ENCODE peak calls at places on chromosomes 4 and X, in five cellular contexts. One of them, this sample, is unnamed.

GRCh38 chr4:37516057-37516775 is 170.0 kb downstream of the RELL1 start:
- DNase-seq in NAMALWA: no peak
- DNase-seq in lower leg skin: no peak
- DNase-seq in endothelial cell: no peak
- DNase-seq in ecto neural progenitor cell: no peak
- DNase-seq in this sample: no peak

GRCh38 chrX:136228808-136229207 is 22.4 kb downstream of the MAP7D3 start:
- DNase-seq in lower leg skin: no peak
- DNase-seq in endothelial cell: no peak
- DNase-seq in ecto neural progenitor cell: no peak
- DNase-seq in NAMALWA: no peak
- DNase-seq in this sample: no peak

GRCh38 chr4:77052352-77052751 is 23.4 kb downstream of the CCNI start:
- DNase-seq in lower leg skin: no peak
- DNase-seq in NAMALWA: no peak
- DNase-seq in endothelial cell: peak; percentile 71
- DNase-seq in ecto neural progenitor cell: peak; percentile 53
- DNase-seq in this sample: peak; percentile 39

GRCh38 chrX:17842769-17843525 is 18.2 kb downstream of the RAI2 start:
- DNase-seq in endothelial cell: peak; percentile 3
- DNase-seq in NAMALWA: no peak
- DNase-seq in ecto neural progenitor cell: no peak
- DNase-seq in lower leg skin: no peak
- DNase-seq in this sample: no peak

GRCh38 chrX:141467442-141467841 is 117.1 kb downstream of the SPANXA1 start:
- DNase-seq in endothelial cell: no peak
- DNase-seq in NAMALWA: peak; percentile 3
- DNase-seq in ecto neural progenitor cell: no peak
- DNase-seq in lower leg skin: no peak
- DNase-seq in this sample: peak; percentile 7

GRCh38 chrX:18573556-18573955 is 98.4 kb downstream of the RS1 start:
- DNase-seq in NAMALWA: no peak
- DNase-seq in ecto neural progenitor cell: no peak
- DNase-seq in endothelial cell: no peak
- DNase-seq in lower leg skin: no peak
- DNase-seq in this sample: no peak

GRCh38 chr4:128590773-128591172 is 218.7 kb upstream of the JADE1 start:
- DNase-seq in lower leg skin: no peak
- DNase-seq in NAMALWA: no peak
- DNase-seq in ecto neural progenitor cell: no peak
- DNase-seq in endothelial cell: no peak
- DNase-seq in this sample: no peak

GRCh38 chr4:172989984-172990711 is 178.5 kb upstream of the GALNT7 start:
- DNase-seq in lower leg skin: no peak
- DNase-seq in NAMALWA: no peak
- DNase-seq in endothelial cell: no peak
- DNase-seq in ecto neural progenitor cell: no peak
- DNase-seq in this sample: no peak

GRCh38 chr4:142406917-142407501 is 439.1 kb downstream of the INPP4B start:
- DNase-seq in endothelial cell: no peak
- DNase-seq in ecto neural progenitor cell: no peak
- DNase-seq in lower leg skin: no peak
- DNase-seq in NAMALWA: no peak
- DNase-seq in this sample: no peak

GRCh38 chr4:151012836-151013235 is 2.2 kb downstream of the LRBA start:
- DNase-seq in ecto neural progenitor cell: no peak
- DNase-seq in lower leg skin: no peak
- DNase-seq in NAMALWA: no peak
- DNase-seq in endothelial cell: no peak
- DNase-seq in this sample: no peak

GRCh38 chr4:143337600-143338287 is 1.1 kb downstream of the GAB1 start:
- DNase-seq in lower leg skin: no peak
- DNase-seq in endothelial cell: peak; percentile 19
- DNase-seq in NAMALWA: peak; percentile 63
- DNase-seq in ecto neural progenitor cell: peak; percentile 58
- DNase-seq in this sample: peak; percentile 64

GRCh38 chrX:128020701-128021100 is 31.5 kb downstream of the ACTRT1 start:
- DNase-seq in endothelial cell: no peak
- DNase-seq in lower leg skin: no peak
- DNase-seq in ecto neural progenitor cell: no peak
- DNase-seq in NAMALWA: no peak
- DNase-seq in this sample: peak; percentile 1

GRCh38 chr4:150583287-150584197 is 1.6 kb downstream of the MAB21L2 start:
- DNase-seq in endothelial cell: peak; percentile 53
- DNase-seq in ecto neural progenitor cell: peak; percentile 67
- DNase-seq in NAMALWA: no peak
- DNase-seq in lower leg skin: no peak
- DNase-seq in this sample: no peak

GRCh38 chr4:132901224-132901623 is 247.9 kb upstream of the PCDH10 start:
- DNase-seq in lower leg skin: no peak
- DNase-seq in endothelial cell: no peak
- DNase-seq in NAMALWA: no peak
- DNase-seq in ecto neural progenitor cell: no peak
- DNase-seq in this sample: no peak

GRCh38 chr4:184510431-184510830 is 36.1 kb upstream of the IRF2 start:
- DNase-seq in lower leg skin: no peak
- DNase-seq in NAMALWA: no peak
- DNase-seq in ecto neural progenitor cell: no peak
- DNase-seq in endothelial cell: no peak
- DNase-seq in this sample: no peak

GRCh38 chrX:1476682-1477081 is 24.0 kb upstream of the ASMTL start:
- DNase-seq in NAMALWA: no peak
- DNase-seq in endothelial cell: no peak
- DNase-seq in ecto neural progenitor cell: peak; percentile 8
- DNase-seq in lower leg skin: no peak
- DNase-seq in this sample: no peak

GRCh38 chr4:159417006-159417405 is 314.1 kb downstream of the RAPGEF2 start:
- DNase-seq in NAMALWA: no peak
- DNase-seq in endothelial cell: no peak
- DNase-seq in lower leg skin: no peak
- DNase-seq in ecto neural progenitor cell: no peak
- DNase-seq in this sample: no peak

GRCh38 chr4:133095591-133095990 is 53.5 kb upstream of the PCDH10 start:
- DNase-seq in ecto neural progenitor cell: no peak
- DNase-seq in lower leg skin: no peak
- DNase-seq in NAMALWA: no peak
- DNase-seq in endothelial cell: no peak
- DNase-seq in this sample: no peak

GRCh38 chr4:154609532-154609931 is 2.9 kb downstream of the FGG start:
- DNase-seq in lower leg skin: no peak
- DNase-seq in NAMALWA: no peak
- DNase-seq in endothelial cell: no peak
- DNase-seq in ecto neural progenitor cell: no peak
- DNase-seq in this sample: no peak

GRCh38 chr4:183437452-183437851 is 7.0 kb upstream of the CDKN2AIP start:
- DNase-seq in lower leg skin: no peak
- DNase-seq in NAMALWA: no peak
- DNase-seq in endothelial cell: no peak
- DNase-seq in ecto neural progenitor cell: no peak
- DNase-seq in this sample: no peak

GRCh38 chr4:154367659-154368058 is 123.9 kb downstream of the DCHS2 start:
- DNase-seq in endothelial cell: no peak
- DNase-seq in ecto neural progenitor cell: no peak
- DNase-seq in lower leg skin: no peak
- DNase-seq in NAMALWA: peak; percentile 5
- DNase-seq in this sample: no peak

GRCh38 chrX:130705591-130705990 is 197.4 kb downstream of the ENOX2 start:
- DNase-seq in NAMALWA: no peak
- DNase-seq in lower leg skin: no peak
- DNase-seq in ecto neural progenitor cell: no peak
- DNase-seq in endothelial cell: no peak
- DNase-seq in this sample: no peak

GRCh38 chr4:145868637-145869409 is 69.8 kb downstream of the ZNF827 start:
- DNase-seq in NAMALWA: peak; percentile 28
- DNase-seq in lower leg skin: no peak
- DNase-seq in ecto neural progenitor cell: no peak
- DNase-seq in endothelial cell: no peak
- DNase-seq in this sample: peak; percentile 23

GRCh38 chrX:97563531-97564133 is 679.9 kb downstream of the RPA4 start:
- DNase-seq in lower leg skin: peak; percentile 12
- DNase-seq in NAMALWA: peak; percentile 79
- DNase-seq in ecto neural progenitor cell: no peak
- DNase-seq in endothelial cell: no peak
- DNase-seq in this sample: peak; percentile 76

GRCh38 chr4:1683903-1684755 is at the start of gene FAM53A:
- DNase-seq in endothelial cell: peak; percentile 91
- DNase-seq in NAMALWA: peak; percentile 83
- DNase-seq in lower leg skin: peak; percentile 88
- DNase-seq in ecto neural progenitor cell: peak; percentile 96
- DNase-seq in this sample: peak; percentile 77

GRCh38 chr4:26020083-26020668 is 106.2 kb downstream of the SMIM20 start:
- DNase-seq in ecto neural progenitor cell: no peak
- DNase-seq in lower leg skin: peak; percentile 33
- DNase-seq in endothelial cell: no peak
- DNase-seq in NAMALWA: peak; percentile 41
- DNase-seq in this sample: peak; percentile 67

GRCh38 chr4:173370130-173370476 is 651 bp upstream of the SAP30 start:
- DNase-seq in lower leg skin: peak; percentile 76
- DNase-seq in ecto neural progenitor cell: peak; percentile 68
- DNase-seq in endothelial cell: peak; percentile 40
- DNase-seq in NAMALWA: no peak
- DNase-seq in this sample: no peak

GRCh38 chrX:16112428-16112827 is 10.9 kb upstream of the GRPR start:
- DNase-seq in ecto neural progenitor cell: no peak
- DNase-seq in NAMALWA: peak; percentile 5
- DNase-seq in lower leg skin: no peak
- DNase-seq in endothelial cell: no peak
- DNase-seq in this sample: no peak

GRCh38 chr4:56990109-56990508 is 11.4 kb downstream of the POLR2B start:
- DNase-seq in NAMALWA: no peak
- DNase-seq in ecto neural progenitor cell: no peak
- DNase-seq in endothelial cell: no peak
- DNase-seq in lower leg skin: no peak
- DNase-seq in this sample: no peak

GRCh38 chrX:141736656-141737055 is 38.1 kb upstream of the SPANXD start:
- DNase-seq in endothelial cell: no peak
- DNase-seq in ecto neural progenitor cell: no peak
- DNase-seq in lower leg skin: no peak
- DNase-seq in NAMALWA: no peak
- DNase-seq in this sample: no peak

GRCh38 chr4:124415206-124415605 is 297.3 kb downstream of the ANKRD50 start:
- DNase-seq in lower leg skin: no peak
- DNase-seq in endothelial cell: no peak
- DNase-seq in ecto neural progenitor cell: no peak
- DNase-seq in NAMALWA: no peak
- DNase-seq in this sample: peak; percentile 14

GRCh38 chrX:68732906-68733493 is 85.5 kb downstream of the STARD8 start:
- DNase-seq in NAMALWA: peak; percentile 66
- DNase-seq in lower leg skin: peak; percentile 18
- DNase-seq in ecto neural progenitor cell: peak; percentile 81
- DNase-seq in endothelial cell: peak; percentile 76
- DNase-seq in this sample: peak; percentile 58

GRCh38 chrX:12981880-12982279 is 7.0 kb downstream of the TMSB4X start:
- DNase-seq in endothelial cell: no peak
- DNase-seq in lower leg skin: no peak
- DNase-seq in NAMALWA: no peak
- DNase-seq in ecto neural progenitor cell: no peak
- DNase-seq in this sample: no peak

GRCh38 chr4:148300877-148301276 is 141.3 kb downstream of the NR3C2 start:
- DNase-seq in ecto neural progenitor cell: no peak
- DNase-seq in NAMALWA: peak; percentile 39
- DNase-seq in endothelial cell: no peak
- DNase-seq in lower leg skin: no peak
- DNase-seq in this sample: no peak

GRCh38 chrX:41475611-41476241 is 28.6 kb downstream of the NYX start:
- DNase-seq in lower leg skin: no peak
- DNase-seq in endothelial cell: no peak
- DNase-seq in ecto neural progenitor cell: peak; percentile 90
- DNase-seq in NAMALWA: no peak
- DNase-seq in this sample: no peak

GRCh38 chr4:57034571-57034970 is 55.9 kb downstream of the POLR2B start:
- DNase-seq in ecto neural progenitor cell: no peak
- DNase-seq in NAMALWA: no peak
- DNase-seq in endothelial cell: no peak
- DNase-seq in lower leg skin: no peak
- DNase-seq in this sample: no peak

GRCh38 chr4:24229976-24230375 is 340.1 kb upstream of the PPARGC1A start:
- DNase-seq in endothelial cell: no peak
- DNase-seq in NAMALWA: no peak
- DNase-seq in lower leg skin: no peak
- DNase-seq in ecto neural progenitor cell: no peak
- DNase-seq in this sample: no peak

This sample was measured in RPMI7951.